ENCODE peak calls at places on chromosomes 11 and 22, in nine cellular contexts. One of them, this sample, is unnamed.

GRCh38 chr22:46002757-46003270 is 25.9 kb upstream of the WNT7B start:
- DNase-seq in RWPE1: no peak
- DNase-seq in esophagus squamous epithelium: no peak
- DNase-seq in endothelial cell: no peak
- DNase-seq in HepG2: no peak
- DNase-seq in choroid plexus epithelial cell: no peak
- DNase-seq in A549: no peak
- DNase-seq in foreskin keratinocyte: no peak
- DNase-seq in PC-9: no peak
- DNase-seq in this sample: no peak

GRCh38 chr11:128379587-128380279 is 207.6 kb downstream of the ETS1 start:
- DNase-seq in choroid plexus epithelial cell: no peak
- DNase-seq in RWPE1: no peak
- DNase-seq in endothelial cell: no peak
- DNase-seq in esophagus squamous epithelium: no peak
- DNase-seq in foreskin keratinocyte: no peak
- DNase-seq in PC-9: no peak
- DNase-seq in A549: no peak
- DNase-seq in HepG2: no peak
- DNase-seq in this sample: no peak

GRCh38 chr11:57315491-57315890 is 9.3 kb downstream of the TNKS1BP1 start:
- DNase-seq in A549: no peak
- DNase-seq in choroid plexus epithelial cell: peak; percentile 82
- DNase-seq in endothelial cell: peak; percentile 48
- DNase-seq in HepG2: no peak
- DNase-seq in esophagus squamous epithelium: no peak
- DNase-seq in foreskin keratinocyte: no peak
- DNase-seq in RWPE1: no peak
- DNase-seq in PC-9: no peak
- DNase-seq in this sample: no peak

GRCh38 chr11:117837070-117837776 is 12.7 kb upstream of the FXYD2 start:
- DNase-seq in esophagus squamous epithelium: no peak
- DNase-seq in foreskin keratinocyte: no peak
- DNase-seq in endothelial cell: no peak
- DNase-seq in choroid plexus epithelial cell: no peak
- DNase-seq in A549: no peak
- DNase-seq in PC-9: no peak
- DNase-seq in RWPE1: no peak
- DNase-seq in HepG2: no peak
- DNase-seq in this sample: no peak

GRCh38 chr11:35277827-35278226 is 138.9 kb downstream of the CD44 start:
- DNase-seq in RWPE1: no peak
- DNase-seq in HepG2: no peak
- DNase-seq in esophagus squamous epithelium: no peak
- DNase-seq in choroid plexus epithelial cell: no peak
- DNase-seq in foreskin keratinocyte: no peak
- DNase-seq in endothelial cell: no peak
- DNase-seq in PC-9: no peak
- DNase-seq in A549: no peak
- DNase-seq in this sample: no peak

GRCh38 chr11:11215944-11216343 is 137.1 kb downstream of the CSNK2A3 start:
- DNase-seq in PC-9: no peak
- DNase-seq in endothelial cell: no peak
- DNase-seq in HepG2: peak; percentile 43
- DNase-seq in choroid plexus epithelial cell: no peak
- DNase-seq in foreskin keratinocyte: no peak
- DNase-seq in RWPE1: no peak
- DNase-seq in esophagus squamous epithelium: no peak
- DNase-seq in A549: no peak
- DNase-seq in this sample: no peak

GRCh38 chr11:90113541-90113940 is 20.9 kb upstream of the NAALAD2 start:
- DNase-seq in choroid plexus epithelial cell: peak; percentile 26
- DNase-seq in RWPE1: no peak
- DNase-seq in esophagus squamous epithelium: no peak
- DNase-seq in A549: no peak
- DNase-seq in endothelial cell: no peak
- DNase-seq in HepG2: no peak
- DNase-seq in PC-9: no peak
- DNase-seq in foreskin keratinocyte: no peak
- DNase-seq in this sample: no peak

GRCh38 chr11:126443120-126443519 is 87.6 kb downstream of the ST3GAL4 start:
- DNase-seq in foreskin keratinocyte: no peak
- DNase-seq in RWPE1: no peak
- DNase-seq in A549: no peak
- DNase-seq in endothelial cell: no peak
- DNase-seq in choroid plexus epithelial cell: no peak
- DNase-seq in esophagus squamous epithelium: no peak
- DNase-seq in HepG2: no peak
- DNase-seq in PC-9: no peak
- DNase-seq in this sample: no peak

GRCh38 chr11:75273989-75274391 is 33.4 kb downstream of the TPBGL start:
- DNase-seq in HepG2: no peak
- DNase-seq in A549: no peak
- DNase-seq in choroid plexus epithelial cell: no peak
- DNase-seq in RWPE1: no peak
- DNase-seq in PC-9: no peak
- DNase-seq in endothelial cell: no peak
- DNase-seq in foreskin keratinocyte: no peak
- DNase-seq in esophagus squamous epithelium: no peak
- DNase-seq in this sample: no peak

GRCh38 chr11:72222106-72222891 is 2.3 kb upstream of the INPPL1 start:
- DNase-seq in choroid plexus epithelial cell: no peak
- DNase-seq in HepG2: no peak
- DNase-seq in PC-9: no peak
- DNase-seq in endothelial cell: no peak
- DNase-seq in RWPE1: no peak
- DNase-seq in esophagus squamous epithelium: no peak
- DNase-seq in A549: no peak
- DNase-seq in foreskin keratinocyte: no peak
- DNase-seq in this sample: no peak

GRCh38 chr11:1323779-1324178 is 14.3 kb upstream of the TOLLIP start:
- DNase-seq in PC-9: no peak
- DNase-seq in choroid plexus epithelial cell: no peak
- DNase-seq in endothelial cell: no peak
- DNase-seq in foreskin keratinocyte: no peak
- DNase-seq in esophagus squamous epithelium: no peak
- DNase-seq in A549: no peak
- DNase-seq in RWPE1: no peak
- DNase-seq in HepG2: no peak
- DNase-seq in this sample: no peak

GRCh38 chr11:97259884-97260283 is 870.1 kb downstream of the JRKL start:
- DNase-seq in foreskin keratinocyte: no peak
- DNase-seq in A549: no peak
- DNase-seq in choroid plexus epithelial cell: peak; percentile 1
- DNase-seq in esophagus squamous epithelium: no peak
- DNase-seq in RWPE1: no peak
- DNase-seq in PC-9: no peak
- DNase-seq in endothelial cell: no peak
- DNase-seq in HepG2: no peak
- DNase-seq in this sample: no peak

GRCh38 chr11:76667856-76668255 is 2.7 kb downstream of the LRRC32 start:
- DNase-seq in A549: no peak
- DNase-seq in HepG2: no peak
- DNase-seq in PC-9: no peak
- DNase-seq in choroid plexus epithelial cell: no peak
- DNase-seq in foreskin keratinocyte: no peak
- DNase-seq in esophagus squamous epithelium: no peak
- DNase-seq in RWPE1: no peak
- DNase-seq in endothelial cell: no peak
- DNase-seq in this sample: no peak

GRCh38 chr22:41240377-41241132 is at the start of gene CHADL:
- DNase-seq in A549: no peak
- DNase-seq in HepG2: peak; percentile 58
- DNase-seq in choroid plexus epithelial cell: no peak
- DNase-seq in esophagus squamous epithelium: no peak
- DNase-seq in foreskin keratinocyte: no peak
- DNase-seq in endothelial cell: no peak
- DNase-seq in RWPE1: no peak
- DNase-seq in PC-9: no peak
- DNase-seq in this sample: no peak

GRCh38 chr11:75831915-75832502 is 17.0 kb downstream of the UVRAG start:
- DNase-seq in PC-9: no peak
- DNase-seq in HepG2: no peak
- DNase-seq in RWPE1: no peak
- DNase-seq in foreskin keratinocyte: no peak
- DNase-seq in endothelial cell: no peak
- DNase-seq in esophagus squamous epithelium: no peak
- DNase-seq in choroid plexus epithelial cell: no peak
- DNase-seq in A549: no peak
- DNase-seq in this sample: no peak

GRCh38 chr11:86787018-86787417 is 13.3 kb upstream of the PRSS23 start:
- DNase-seq in choroid plexus epithelial cell: no peak
- DNase-seq in esophagus squamous epithelium: no peak
- DNase-seq in endothelial cell: no peak
- DNase-seq in A549: no peak
- DNase-seq in PC-9: no peak
- DNase-seq in RWPE1: no peak
- DNase-seq in foreskin keratinocyte: no peak
- DNase-seq in HepG2: no peak
- DNase-seq in this sample: no peak

GRCh38 chr11:75867778-75868374 is 52.9 kb downstream of the UVRAG start:
- DNase-seq in choroid plexus epithelial cell: peak; percentile 76
- DNase-seq in HepG2: peak; percentile 43
- DNase-seq in foreskin keratinocyte: no peak
- DNase-seq in esophagus squamous epithelium: no peak
- DNase-seq in endothelial cell: peak; percentile 40
- DNase-seq in RWPE1: peak; percentile 50
- DNase-seq in PC-9: peak; percentile 14
- DNase-seq in A549: peak; percentile 52
- DNase-seq in this sample: peak; percentile 51

GRCh38 chr22:43060213-43060612 is 29.0 kb downstream of the TTLL1 start:
- DNase-seq in PC-9: peak; percentile 56
- DNase-seq in esophagus squamous epithelium: no peak
- DNase-seq in endothelial cell: peak; percentile 82
- DNase-seq in A549: peak; percentile 33
- DNase-seq in HepG2: peak; percentile 32
- DNase-seq in RWPE1: no peak
- DNase-seq in foreskin keratinocyte: no peak
- DNase-seq in choroid plexus epithelial cell: peak; percentile 35
- DNase-seq in this sample: peak; percentile 73
- TF ChIP-seq CTCF in PC-9: peak; percentile 92
- TF ChIP-seq CTCF in esophagus squamous epithelium: peak; percentile 54
- TF ChIP-seq CTCF in endothelial cell: peak; percentile 86
- TF ChIP-seq CTCF in A549: peak; percentile 31
- TF ChIP-seq CTCF in HepG2: peak; percentile 91
- TF ChIP-seq CTCF in RWPE1: peak; percentile 57
- TF ChIP-seq CTCF in foreskin keratinocyte: peak; percentile 76
- TF ChIP-seq CTCF in choroid plexus epithelial cell: peak; percentile 80
- TF ChIP-seq CTCF in this sample: peak; percentile 50

GRCh38 chr22:22755778-22756100 is 111.3 kb downstream of the GGTLC2 start:
- DNase-seq in endothelial cell: no peak
- DNase-seq in RWPE1: no peak
- DNase-seq in PC-9: no peak
- DNase-seq in A549: no peak
- DNase-seq in HepG2: no peak
- DNase-seq in foreskin keratinocyte: no peak
- DNase-seq in esophagus squamous epithelium: no peak
- DNase-seq in choroid plexus epithelial cell: no peak
- DNase-seq in this sample: no peak
- TF ChIP-seq CTCF in endothelial cell: no peak
- TF ChIP-seq CTCF in RWPE1: no peak
- TF ChIP-seq CTCF in PC-9: no peak
- TF ChIP-seq CTCF in A549: no peak
- TF ChIP-seq CTCF in HepG2: no peak
- TF ChIP-seq CTCF in foreskin keratinocyte: no peak
- TF ChIP-seq CTCF in esophagus squamous epithelium: no peak
- TF ChIP-seq CTCF in choroid plexus epithelial cell: no peak
- TF ChIP-seq CTCF in this sample: no peak

GRCh38 chr11:6736495-6737121 is 35.2 kb downstream of the OR2AG2 start:
- DNase-seq in choroid plexus epithelial cell: peak; percentile 5
- DNase-seq in endothelial cell: no peak
- DNase-seq in HepG2: no peak
- DNase-seq in A549: no peak
- DNase-seq in RWPE1: no peak
- DNase-seq in foreskin keratinocyte: no peak
- DNase-seq in esophagus squamous epithelium: no peak
- DNase-seq in PC-9: no peak
- DNase-seq in this sample: no peak
- TF ChIP-seq CTCF in choroid plexus epithelial cell: no peak
- TF ChIP-seq CTCF in endothelial cell: no peak
- TF ChIP-seq CTCF in HepG2: no peak
- TF ChIP-seq CTCF in A549: no peak
- TF ChIP-seq CTCF in RWPE1: no peak
- TF ChIP-seq CTCF in foreskin keratinocyte: no peak
- TF ChIP-seq CTCF in esophagus squamous epithelium: no peak
- TF ChIP-seq CTCF in PC-9: no peak
- TF ChIP-seq CTCF in this sample: no peak

DNA sequence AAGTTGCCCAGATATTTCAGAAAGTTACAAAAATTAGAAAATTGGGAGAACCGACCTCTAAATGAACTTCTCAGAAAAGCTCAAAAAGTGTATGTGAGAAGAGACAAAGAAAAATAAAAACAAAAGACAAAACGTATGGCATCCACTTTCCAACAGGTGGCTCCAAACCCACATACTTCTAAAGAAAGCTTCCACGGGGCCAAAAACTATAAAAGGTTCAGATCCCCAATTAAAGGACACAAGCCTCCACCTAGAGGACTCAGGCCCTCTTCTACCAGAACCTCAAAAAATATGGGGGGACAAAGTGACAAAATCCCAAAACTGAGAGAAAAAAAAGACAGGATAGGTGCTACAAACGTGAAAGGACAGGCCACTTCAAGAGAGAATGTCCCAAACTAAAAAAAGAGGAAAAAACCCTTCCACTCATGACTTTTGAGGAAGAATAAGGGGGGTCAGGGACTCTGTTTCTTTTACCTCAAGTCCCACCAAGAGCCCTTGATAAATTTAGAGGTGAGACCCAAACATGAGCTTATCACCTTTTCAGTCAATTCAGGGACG is 8.8 kb downstream of the SCGB2A1 start:
- DNase-seq in foreskin keratinocyte: no peak
- DNase-seq in A549: peak; percentile 46
- DNase-seq in PC-9: no peak
- DNase-seq in RWPE1: peak; percentile 37
- DNase-seq in choroid plexus epithelial cell: peak; percentile 43
- DNase-seq in endothelial cell: no peak
- DNase-seq in HepG2: peak; percentile 19
- DNase-seq in esophagus squamous epithelium: no peak
- DNase-seq in this sample: no peak
- TF ChIP-seq CTCF in foreskin keratinocyte: peak; percentile 74
- TF ChIP-seq CTCF in A549: peak; percentile 76
- TF ChIP-seq CTCF in PC-9: peak; percentile 75
- TF ChIP-seq CTCF in RWPE1: peak; percentile 45
- TF ChIP-seq CTCF in choroid plexus epithelial cell: peak; percentile 66
- TF ChIP-seq CTCF in endothelial cell: peak; percentile 52
- TF ChIP-seq CTCF in HepG2: peak; percentile 66
- TF ChIP-seq CTCF in esophagus squamous epithelium: peak; percentile 23
- TF ChIP-seq CTCF in this sample: peak; percentile 12